ENCODE peak calls at places on chromosomes 2 and 18, in five cellular contexts. A is IMR-90, L is neuronal stem cell, V is mesendoderm, G is H1. E is an unnamed sample. For H3K36me3, the result is how much of the 10 kb centered on the place peaks cover.

GRCh38 chr18:79630266-79631095 is 49.1 kb upstream of the CTDP1 start:
- DNase-seq in A (no peak), L (no peak), V (no peak), G (no peak), E (no peak)

GRCh38 chr2:22904126-22904684 is 480.8 kb upstream of the KLHL29 start:
- DNase-seq in A (no peak), L (peak), V (peak), G (peak), E (no peak)

GRCh38 chr2:148577845-148578492 is 66.6 kb upstream of the EPC2 start:
- DNase-seq in A (no peak), L (peak), V (peak), G (peak), E (no peak)

GRCh38 chr2:96811916-96812315 is 4.2 kb upstream of the CNNM3 start:
- DNase-seq in A (peak), L (no peak), V (no peak), G (no peak), E (peak)

GRCh38 chr18:62632788-62633455 is 82.4 kb upstream of the PHLPP1 start:
- DNase-seq in A (no peak), L (no peak), V (no peak), G (no peak), E (no peak)

GRCh38 chr2:69483696-69484095 is 46.5 kb upstream of the NFU1 start:
- DNase-seq in A (no peak), L (no peak), V (no peak), G (no peak), E (no peak)

GRCh38 chr18:53997064-53997463 is 227.4 kb downstream of the MBD2 start:
- DNase-seq in A (no peak), L (no peak), V (no peak), G (no peak), E (no peak)

GRCh38 chr2:73268831-73269685 is 15.2 kb downstream of the FBXO41 start:
- DNase-seq in A (peak), L (no peak), V (peak), G (peak), E (no peak)

GRCh38 chr2:42101641-42102605 is 54.1 kb downstream of the PKDCC start:
- DNase-seq in A (peak), L (peak), V (peak), G (no peak), E (peak)

GRCh38 chr2:42598656-42599267 is 30.3 kb downstream of the MTA3 start:
- DNase-seq in A (no peak), L (no peak), V (peak), G (no peak), E (no peak)

GRCh38 chr2:29687121-29687520 is 234.3 kb downstream of the ALK start:
- DNase-seq in A (no peak), L (no peak), V (no peak), G (no peak), E (no peak)

GRCh38 chr2:230054079-230054478 is 14.6 kb downstream of the SLC16A14 start:
- DNase-seq in A (peak), L (no peak), V (no peak), G (no peak), E (peak)

GRCh38 chr2:105388971-105389381 is 9.9 kb downstream of the FHL2 start:
- DNase-seq in A (peak), L (no peak), V (no peak), G (no peak), E (peak)

GRCh38 chr18:9683418-9684396 is 24.4 kb upstream of the RAB31 start:
- DNase-seq in A (peak), L (no peak), V (peak), G (no peak), E (peak)

GRCh38 chr2:69217333-69218080 is 169.5 kb downstream of the GFPT1 start:
- DNase-seq in A (no peak), L (no peak), V (no peak), G (no peak), E (no peak)

GRCh38 chr2:51068237-51068636 is 36.3 kb upstream of the NRXN1 start:
- DNase-seq in A (no peak), L (no peak), V (no peak), G (no peak), E (no peak)

GRCh38 chr2:27280826-27281225 is 1.4 kb upstream of the TRIM54 start:
- DNase-seq in A (no peak), L (no peak), V (no peak), G (no peak), E (no peak)

GRCh38 chr2:159720676-159721075 is 8.4 kb downstream of the MARCHF7 start:
- DNase-seq in A (no peak), L (no peak), V (no peak), G (no peak), E (no peak)

GRCh38 chr2:241852981-241853631 is 5.6 kb downstream of the PDCD1 start:
- DNase-seq in A (no peak), L (no peak), V (no peak), G (no peak), E (no peak)

GRCh38 chr2:46365913-46366674 is 68.9 kb downstream of the EPAS1 start:
- DNase-seq in A (peak), L (no peak), V (peak), G (no peak), E (peak)

GRCh38 chr2:145984541-145984940 is 1464.6 kb upstream of the ZEB2 start:
- DNase-seq in A (peak), L (no peak), V (no peak), G (no peak), E (peak)

GRCh38 chr2:78407960-78408794 is 617.3 kb upstream of the REG3G start:
- DNase-seq in A (no peak), L (no peak), V (no peak), G (no peak), E (no peak)

GRCh38 chr18:79455261-79455660 is 59.5 kb downstream of the NFATC1 start:
- DNase-seq in A (no peak), L (no peak), V (no peak), G (no peak), E (no peak)

GRCh38 chr2:191038241-191038725 is 24.3 kb upstream of the STAT1 start:
- DNase-seq in A (peak), L (no peak), V (no peak), G (no peak), E (peak)

GRCh38 chr18:51077217-51077616 is 47.2 kb downstream of the SMAD4 start:
- DNase-seq in A (peak), L (no peak), V (no peak), G (no peak), E (peak)

GRCh38 chr2:120910069-120910468 is 174.4 kb downstream of the GLI2 start:
- DNase-seq in A (no peak), L (no peak), V (no peak), G (no peak), E (no peak)

GRCh38 chr2:234392230-234392629 is 104.7 kb downstream of the ARL4C start:
- DNase-seq in A (no peak), L (no peak), V (no peak), G (no peak), E (no peak)

GRCh38 chr2:9422321-9423099 is 818 bp downstream of the ITGB1BP1 start:
- DNase-seq in A (peak), L (peak), V (peak), G (no peak), E (peak)

GRCh38 chr2:177165731-177166711 is 46.6 kb upstream of the HNRNPA3 start:
- DNase-seq in A (peak), L (no peak), V (peak), G (no peak), E (peak)

GRCh38 chr2:16960579-16960978 is 294.9 kb upstream of the CYRIA start:
- DNase-seq in A (no peak), L (no peak), V (no peak), G (no peak), E (no peak)

GRCh38 chr2:98444436-98445166 is at the start of gene INPP4A:
- DNase-seq in A (peak), L (peak), V (peak), G (no peak), E (peak)

GRCh38 chr2:105873721-105874120 is 129.0 kb downstream of the NCK2 start:
- DNase-seq in A (peak), L (peak), V (peak), G (no peak), E (peak)

GRCh38 chr18:46447792-46448191 is 209.2 kb downstream of the LOXHD1 start:
- DNase-seq in A (no peak), L (no peak), V (no peak), G (no peak), E (no peak)

DNA sequence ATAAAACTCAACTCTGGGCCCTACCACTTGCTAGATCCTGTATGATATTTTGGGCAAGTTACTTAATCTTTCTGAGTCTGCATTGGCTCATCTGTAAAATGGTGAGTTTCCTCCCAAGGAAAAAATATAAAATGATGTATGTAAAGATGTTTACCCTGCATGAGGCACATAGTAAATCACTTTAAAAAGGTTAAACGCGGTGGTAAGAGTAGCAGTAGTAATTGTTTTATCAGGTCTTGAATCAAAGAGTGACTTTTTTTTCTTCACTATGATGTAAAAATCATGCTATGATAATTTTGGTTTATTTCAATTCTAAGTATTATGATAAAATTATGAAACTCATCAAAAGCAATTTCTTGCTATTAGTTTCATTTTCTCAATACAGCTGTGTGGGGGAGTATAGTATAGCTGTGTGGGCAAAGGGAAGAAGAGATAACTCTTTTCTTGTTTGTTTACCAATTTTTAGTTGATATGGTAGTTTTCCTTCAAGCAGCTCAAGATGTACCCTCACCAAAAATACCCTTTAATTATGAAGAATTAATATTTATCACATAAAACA is 10.7 kb downstream of the ARHGAP15 start:
- DNase-seq in A (no peak), L (no peak), V (no peak), G (no peak), E (no peak)
- H2AK5ac ChIP-seq in A (no peak), L (no peak), V (no peak), G (no peak), E (no peak)

DNA sequence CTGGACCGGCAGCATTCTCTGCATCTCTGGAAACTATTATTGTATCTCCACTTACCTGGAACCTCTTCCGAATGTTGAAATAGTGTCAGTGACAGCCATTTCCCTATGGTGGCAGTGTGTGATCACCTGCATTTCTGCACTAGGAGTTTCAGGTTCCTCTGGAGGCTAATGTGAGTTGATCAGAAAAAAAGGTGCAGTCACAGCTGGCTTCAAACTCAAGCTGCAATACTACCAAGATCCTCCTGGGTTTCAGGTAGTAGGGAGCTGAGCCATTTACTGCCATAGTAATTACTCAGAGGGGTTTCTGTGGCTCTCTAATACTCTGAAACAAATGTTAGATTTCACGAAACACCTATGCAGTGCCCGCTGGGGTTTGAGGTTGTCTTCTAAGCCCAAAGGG is 183.5 kb upstream of the OSR1 start:
- DNase-seq in A (no peak), L (no peak), V (peak), G (no peak), E (no peak)
- H3K36me3 ChIP-seq in A (under half), L (under half), V (under half), G (under half), E (under half)

DNA sequence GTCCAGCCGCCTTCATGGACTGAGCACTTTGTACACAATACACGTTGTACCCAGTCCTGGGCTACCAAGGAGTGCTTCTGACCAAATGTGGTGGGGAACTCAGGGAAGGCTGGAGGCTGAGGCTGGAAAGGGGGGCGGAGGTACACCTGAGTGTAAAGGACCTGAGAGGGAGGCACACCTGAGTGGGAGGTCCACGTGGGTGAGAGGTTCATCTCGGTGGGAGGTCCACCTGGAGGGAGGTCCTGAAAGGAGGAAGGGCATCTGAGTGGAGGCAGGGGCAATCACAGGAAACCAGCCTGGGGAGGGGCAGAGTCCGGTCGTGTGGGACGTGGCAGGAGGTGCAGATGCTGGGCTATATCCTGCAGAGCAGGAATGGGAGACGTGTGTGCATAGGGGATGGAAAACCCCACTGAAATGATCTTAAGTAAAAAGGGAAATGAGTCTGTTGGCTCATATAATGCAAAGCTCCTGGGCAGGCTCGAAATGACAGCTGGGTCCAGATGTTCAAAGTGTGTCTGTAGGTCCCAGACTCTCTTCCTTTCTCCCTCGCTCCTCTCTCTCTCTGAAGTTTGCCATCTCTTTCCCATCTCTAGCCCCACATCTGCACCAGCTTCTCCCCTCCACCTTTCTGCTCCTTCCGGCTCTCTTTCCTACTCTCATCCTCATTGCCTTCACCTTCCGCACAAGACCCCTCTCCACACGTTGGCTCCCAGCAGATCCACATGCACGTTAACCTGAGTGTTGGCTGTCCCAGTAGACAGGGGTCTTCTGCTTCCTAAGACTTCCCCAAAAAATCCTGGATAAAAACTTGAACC is 137.7 kb downstream of the PXDN start:
- DNase-seq in A (peak), L (no peak), V (no peak), G (no peak), E (peak)
- H2AK5ac ChIP-seq in A (peak), L (no peak), V (peak), G (no peak), E (no peak)

DNA sequence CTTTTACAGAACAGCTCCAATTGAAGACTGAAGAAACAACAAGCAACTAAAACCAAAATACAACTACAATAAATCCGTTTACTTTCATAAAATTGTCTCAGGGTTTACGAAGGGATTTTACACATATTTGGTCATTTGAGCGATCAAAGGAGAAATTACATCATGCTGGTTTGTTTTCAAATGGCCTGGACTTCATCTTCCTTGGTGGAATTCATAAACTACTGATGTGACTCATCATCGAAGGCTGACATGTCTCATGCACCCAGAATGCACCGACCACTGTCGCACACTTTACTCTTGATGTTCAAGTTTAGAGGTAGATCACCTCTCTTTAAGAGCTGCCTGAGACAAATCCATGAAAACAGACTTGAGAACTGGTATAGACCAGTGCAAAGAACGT is 25.6 kb upstream of the PMAIP1 start:
- DNase-seq in A (peak), L (no peak), V (no peak), G (no peak), E (peak)
- H3K36me3 ChIP-seq in A (under half), L (under half), V (under half), G (under half), E (under half)

DNA sequence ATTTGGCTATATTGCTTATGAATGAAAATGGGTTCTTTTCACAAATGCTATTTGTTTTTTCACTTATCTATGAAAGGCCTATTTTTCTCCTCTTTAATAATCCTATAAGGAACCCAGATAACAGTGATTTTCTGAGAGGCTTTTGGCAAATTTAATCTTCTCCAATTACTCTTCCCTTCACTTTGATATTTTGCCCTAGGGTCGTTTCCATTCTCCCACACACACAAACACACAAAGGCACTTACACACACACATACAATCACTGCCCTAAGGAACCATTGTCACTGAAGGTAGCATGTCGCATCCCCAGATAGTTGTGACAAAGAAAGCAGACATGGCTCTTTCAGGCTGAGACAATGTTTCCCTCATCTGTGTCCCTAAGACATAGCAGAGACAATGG is 170.1 kb upstream of the PGAP1 start:
- DNase-seq in A (no peak), L (no peak), V (peak), G (no peak), E (no peak)
- H2AK5ac ChIP-seq in A (peak), L (no peak), V (no peak), G (no peak), E (no peak)

DNA sequence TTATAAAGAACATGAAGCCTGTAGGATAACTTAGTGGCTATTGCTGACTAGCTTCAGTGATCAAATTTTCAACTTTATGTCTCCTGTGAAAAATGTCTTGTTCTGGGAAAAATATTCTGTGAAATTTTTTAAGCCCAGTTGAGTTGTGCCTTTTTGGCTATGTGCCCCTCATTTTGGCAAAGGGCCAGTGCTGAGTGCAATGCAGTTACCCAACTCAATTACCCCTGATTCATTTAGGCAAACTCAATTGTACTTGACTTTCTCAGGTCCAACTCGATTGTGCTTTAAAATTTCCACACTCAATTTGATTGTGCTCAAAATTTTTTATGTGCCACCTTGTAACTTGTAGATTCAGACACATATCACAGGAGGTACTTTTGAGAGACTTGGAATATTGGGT is 548.8 kb upstream of the NRP2 start:
- DNase-seq in A (no peak), L (no peak), V (no peak), G (no peak), E (no peak)
- H3K36me3 ChIP-seq in A (under half), L (under half), V (under half), G (under half), E (under half)

DNA sequence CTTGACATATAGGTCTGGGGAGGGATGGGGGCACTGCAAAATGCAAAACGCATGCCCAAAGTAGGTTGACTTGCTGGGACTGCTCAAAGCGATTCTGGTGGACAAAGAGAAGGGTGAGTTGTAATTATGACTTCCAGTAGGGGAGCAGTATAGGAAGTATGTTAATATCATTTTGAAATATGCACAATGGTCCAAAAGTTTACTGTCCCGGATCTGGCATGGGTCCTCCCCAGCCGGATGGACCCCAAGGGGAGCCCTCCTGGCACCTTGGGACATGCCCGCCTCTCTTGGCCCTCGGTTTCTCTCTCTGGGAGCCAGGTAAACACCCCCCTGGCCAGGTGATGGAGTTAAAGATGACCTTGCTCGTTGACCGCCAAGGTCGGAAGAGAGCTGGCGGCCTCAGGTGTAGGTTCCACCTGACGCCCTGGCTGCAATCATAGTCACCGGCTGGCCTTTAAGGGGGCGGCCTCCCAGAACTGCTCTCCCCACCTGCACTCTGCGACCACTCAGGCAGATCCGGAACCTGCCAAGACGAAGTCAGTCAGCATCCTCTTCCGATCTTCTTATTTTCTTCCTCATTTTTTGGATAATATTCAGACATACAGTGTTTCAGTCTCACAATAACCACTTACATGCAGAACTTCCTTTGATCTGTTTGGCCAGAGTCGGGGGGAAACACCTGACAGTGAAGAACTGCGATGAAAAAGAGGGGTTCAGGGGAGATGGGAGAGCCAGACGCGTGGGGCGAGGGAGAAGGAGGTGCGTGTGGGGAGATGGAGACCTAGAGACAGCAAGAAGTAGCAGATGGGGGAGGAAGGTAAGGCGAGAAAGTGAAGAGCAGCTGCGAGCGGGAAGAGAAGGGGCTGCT is 148.3 kb downstream of the MEIS1 start:
- DNase-seq in A (peak), L (no peak), V (peak), G (no peak), E (no peak)
- H2AK5ac ChIP-seq in A (peak), L (no peak), V (no peak), G (no peak), E (no peak)

GRCh38 chr2:61182059-61182383 is 20.0 kb downstream of the C2orf74 start:
- DNase-seq in A (no peak), L (no peak), V (no peak), G (no peak), E (no peak)
- H3K36me3 ChIP-seq in A (half or more), L (under half), V (under half), G (half or more), E (under half)

GRCh38 chr18:48642503-48642902 is 103.7 kb downstream of the CTIF start:
- DNase-seq in A (no peak), L (no peak), V (no peak), G (no peak), E (no peak)
- H2AK5ac ChIP-seq in A (peak), L (no peak), V (no peak), G (no peak), E (no peak)

GRCh38 chr2:237774811-237775553 is 23.6 kb upstream of the RBM44 start:
- DNase-seq in A (peak), L (peak), V (peak), G (peak), E (peak)
- H3K36me3 ChIP-seq in A (under half), L (under half), V (under half), G (under half), E (half or more)